ENCODE peak calls at places on chromosomes 4 and X, in nine cellular contexts. G is erythroblast, Q is stomach, B is transverse colon, Z is breast epithelium, K is body of pancreas, L is HCT116, O is GM12878, U is vagina. V is an unnamed sample.

GRCh38 chr4:183430317-183430986 is 14.0 kb upstream of the CDKN2AIP start:
- DNase-seq in K (no peak), U (no peak), O (no peak), L (no peak), Z (no peak), B (no peak), Q (no peak), G (no peak), V (no peak)

GRCh38 chr4:163448541-163449203 is 24.9 kb downstream of the TKTL2 start:
- DNase-seq in Q (no peak), U (no peak), K (no peak), O (no peak), B (no peak), G (no peak), L (no peak), Z (no peak), V (peak)

GRCh38 chrX:119728487-119728886 is 29.9 kb upstream of the SOWAHD start:
- DNase-seq in K (no peak), Z (no peak), G (no peak), O (no peak), Q (no peak), L (no peak), B (no peak), U (no peak), V (no peak)

GRCh38 chrX:133366735-133367134 is 48.6 kb downstream of the GPC4 start:
- DNase-seq in U (no peak), Z (no peak), Q (no peak), O (no peak), G (no peak), B (no peak), L (no peak), K (no peak), V (no peak)

GRCh38 chr4:122539861-122540465 is 80.9 kb downstream of the IL21 start:
- DNase-seq in O (no peak), B (no peak), L (no peak), Z (no peak), G (no peak), U (no peak), K (no peak), Q (no peak), V (no peak)

GRCh38 chr4:118967393-118967792 is 78.7 kb downstream of the SYNPO2 start:
- DNase-seq in Z (no peak), U (no peak), B (no peak), L (no peak), O (no peak), Q (no peak), K (no peak), G (no peak), V (no peak)

GRCh38 chr4:38308728-38309315 is 348.6 kb downstream of the PTTG2 start:
- DNase-seq in O (no peak), Z (no peak), B (no peak), Q (no peak), L (no peak), G (no peak), U (no peak), K (no peak), V (no peak)

GRCh38 chr4:3494501-3494900 is 31.4 kb downstream of the DOK7 start:
- DNase-seq in G (no peak), B (no peak), Z (no peak), U (no peak), O (no peak), Q (no peak), K (no peak), L (no peak), V (no peak)

GRCh38 chr4:89416968-89417367 is 109.4 kb upstream of the GPRIN3 start:
- DNase-seq in Z (no peak), G (no peak), B (no peak), Q (no peak), U (no peak), L (no peak), K (no peak), O (no peak), V (no peak)
- TF ChIP-seq POLR2A in Z (no peak), G (no peak), B (no peak), Q (no peak), U (no peak), L (no peak), K (no peak), O (no peak), V (no peak)

GRCh38 chr4:48686369-48686768 is 93.7 kb downstream of the FRYL start:
- DNase-seq in K (no peak), B (no peak), O (no peak), Z (no peak), U (no peak), G (no peak), Q (no peak), L (no peak), V (no peak)

GRCh38 chr4:48681856-48682255 is 98.2 kb downstream of the FRYL start:
- DNase-seq in K (no peak), L (no peak), Q (no peak), B (no peak), U (no peak), G (peak), O (peak), Z (no peak), V (no peak)

GRCh38 chr4:48683784-48684666 is 96.1 kb downstream of the FRYL start:
- DNase-seq in B (no peak), K (no peak), Q (no peak), L (no peak), Z (no peak), O (no peak), U (no peak), G (peak), V (no peak)

DNA sequence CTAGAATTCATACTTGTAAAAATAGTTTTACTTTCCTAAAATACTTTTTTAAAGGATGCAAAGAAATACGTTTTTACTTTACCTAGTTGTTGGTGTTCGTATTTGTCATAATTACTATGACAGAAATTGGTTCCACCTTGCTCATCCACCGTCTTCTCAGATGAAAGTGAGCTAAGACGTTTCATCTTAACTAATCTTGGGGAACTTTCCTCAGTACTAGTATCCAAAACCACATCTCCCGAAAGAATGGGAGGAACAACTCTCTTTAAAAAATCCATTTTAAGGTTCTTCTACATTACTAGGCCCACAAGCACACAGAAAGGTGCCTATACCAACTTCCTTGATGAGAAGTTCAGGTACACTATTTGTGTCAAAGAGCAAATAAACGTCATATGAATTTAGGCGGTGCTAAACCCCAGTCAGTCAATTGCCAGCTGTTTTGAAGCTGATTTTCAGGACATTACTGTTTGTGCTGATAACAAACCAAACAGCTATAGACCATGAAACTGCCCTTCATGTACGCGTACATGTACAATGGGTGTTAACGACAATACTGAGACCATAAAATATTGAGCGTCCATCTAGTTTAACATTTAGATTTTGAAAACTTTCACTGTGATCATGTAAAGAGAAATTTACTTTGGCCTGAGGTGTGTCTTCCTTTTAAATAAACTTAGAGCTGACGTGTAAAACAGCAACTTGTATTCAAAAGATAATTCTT is 99.1 kb downstream of the FRYL start:
- DNase-seq in U (no peak), G (peak), K (no peak), Q (no peak), Z (no peak), L (no peak), B (no peak), O (no peak), V (no peak)
- TF ChIP-seq POLR2A in U (no peak), G (peak), K (no peak), Q (no peak), Z (no peak), L (no peak), B (peak), O (no peak), V (no peak)

GRCh38 chrX:129097668-129098067 is 425.6 kb downstream of the SMARCA1 start:
- DNase-seq in K (no peak), O (no peak), L (no peak), G (no peak), Q (no peak), U (no peak), Z (no peak), B (no peak), V (no peak)

GRCh38 chrX:129099206-129099605 is 424.1 kb downstream of the SMARCA1 start:
- DNase-seq in Q (no peak), K (no peak), U (no peak), Z (no peak), O (no peak), G (no peak), B (no peak), L (no peak), V (no peak)
- TF ChIP-seq POLR2A in Q (no peak), K (no peak), U (no peak), Z (no peak), O (no peak), G (no peak), B (no peak), L (no peak), V (no peak)

GRCh38 chr4:151329217-151330007 is 4.0 kb upstream of the SH3D19 start:
- DNase-seq in Z (no peak), U (no peak), O (no peak), Q (no peak), L (no peak), G (no peak), K (no peak), B (no peak), V (no peak)

GRCh38 chr4:151324124-151324448 is 1.3 kb downstream of the SH3D19 start:
- DNase-seq in Z (no peak), K (no peak), G (no peak), L (no peak), Q (no peak), B (no peak), O (no peak), U (no peak), V (no peak)

GRCh38 chr4:151324449-151325319 is 721 bp downstream of the SH3D19 start:
- DNase-seq in Z (no peak), G (peak), U (peak), O (no peak), B (peak), K (peak), L (peak), Q (peak), V (peak)

GRCh38 chr4:151322565-151322964 is 2.8 kb downstream of the SH3D19 start:
- DNase-seq in O (no peak), B (no peak), U (no peak), K (no peak), L (no peak), Z (no peak), G (no peak), Q (no peak), V (no peak)

GRCh38 chr4:151325320-151326246 is at the start of gene SH3D19:
- DNase-seq in Q (peak), L (peak), G (no peak), K (peak), Z (peak), U (no peak), O (no peak), B (peak), V (peak)
- TF ChIP-seq POLR2A in Q (no peak), L (no peak), G (no peak), K (peak), Z (peak), U (no peak), O (no peak), B (peak), V (peak)

DNA sequence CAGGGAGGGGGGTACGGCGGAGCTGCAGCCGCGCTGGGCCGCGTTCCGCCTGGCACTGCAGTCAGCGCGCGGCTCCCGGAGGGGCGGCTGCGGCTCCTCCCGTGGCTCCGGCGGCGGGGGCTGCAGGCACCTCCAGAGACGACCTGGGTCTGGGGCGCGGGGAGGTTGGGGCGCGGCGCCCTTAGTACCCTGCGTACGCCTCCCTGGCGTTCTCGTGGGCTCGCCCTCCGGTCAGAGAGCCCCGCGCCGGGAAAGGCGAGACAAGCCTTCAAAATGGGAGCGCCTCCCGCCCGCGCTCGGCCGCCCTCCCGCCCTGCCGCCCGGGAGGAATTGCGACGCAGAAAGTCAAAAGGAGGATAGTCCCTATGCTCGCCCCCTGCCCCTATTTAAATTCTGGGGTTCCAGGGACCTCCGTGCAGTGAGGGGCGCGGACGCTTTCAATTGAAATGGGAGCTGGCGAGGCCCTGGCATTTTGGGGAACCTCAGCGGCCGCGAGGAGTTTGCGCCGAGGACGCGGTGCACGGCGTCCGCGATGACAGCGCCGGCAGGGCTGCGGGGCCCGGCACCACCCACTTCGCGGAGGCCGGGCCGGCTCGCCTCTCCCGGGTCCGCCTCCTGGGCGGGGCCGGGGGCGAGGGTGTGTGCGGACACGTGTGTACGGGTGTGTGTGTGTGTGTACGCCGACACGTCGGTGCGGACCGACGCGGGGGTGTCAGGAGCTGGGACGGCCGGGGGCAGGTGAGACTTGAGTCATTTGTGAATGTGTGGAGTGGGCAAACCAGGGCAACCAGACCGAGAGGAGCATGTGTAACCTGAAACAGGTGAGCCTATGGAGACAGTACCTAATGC is 544 bp downstream of the HERC3 start:
- DNase-seq in O (peak), G (peak), U (peak), K (peak), Q (peak), L (peak), B (peak), Z (peak), V (peak)
- TF ChIP-seq POLR2A in O (peak), G (peak), U (peak), K (peak), Q (no peak), L (no peak), B (peak), Z (peak), V (peak)

GRCh38 chr4:74391346-74391745 is 26.4 kb downstream of the EREG start:
- DNase-seq in B (no peak), O (no peak), Z (no peak), L (no peak), K (no peak), Q (no peak), G (no peak), U (no peak), V (no peak)
- TF ChIP-seq POLR2A in B (no peak), O (no peak), Z (no peak), L (no peak), K (no peak), Q (no peak), G (no peak), U (no peak), V (no peak)

DNA sequence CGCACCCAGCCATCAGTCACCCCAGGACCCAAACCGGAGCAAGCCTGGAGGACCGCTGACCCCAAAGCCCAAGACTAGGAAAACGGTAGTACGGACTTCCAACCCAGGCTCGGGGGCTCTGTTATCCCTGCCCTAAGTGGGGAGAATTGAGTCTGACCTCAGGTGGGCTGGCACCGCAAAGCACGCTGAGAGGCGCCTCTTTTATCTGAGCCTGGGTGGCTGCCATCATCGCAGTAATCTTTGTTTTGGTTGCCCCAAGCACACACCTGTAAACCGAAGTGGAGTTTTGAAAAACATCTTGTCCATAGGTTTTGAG is 894 bp upstream of the SH3RF1 start:
- DNase-seq in L (no peak), B (peak), O (no peak), U (no peak), Z (no peak), K (no peak), Q (no peak), G (no peak), V (no peak)
- TF ChIP-seq POLR2A in L (no peak), B (no peak), O (no peak), U (no peak), Z (no peak), K (no peak), Q (no peak), G (no peak), V (no peak)

GRCh38 chr4:110412354-110412753 is 63.6 kb upstream of the ENPEP start:
- DNase-seq in L (no peak), B (no peak), Q (no peak), Z (no peak), U (no peak), K (no peak), O (no peak), G (no peak), V (no peak)

GRCh38 chr4:110414590-110414989 is 61.4 kb upstream of the ENPEP start:
- DNase-seq in G (no peak), Q (no peak), B (no peak), Z (no peak), O (no peak), U (no peak), K (no peak), L (no peak), V (no peak)

GRCh38 chr4:110415451-110415850 is 60.5 kb upstream of the ENPEP start:
- DNase-seq in L (no peak), K (no peak), B (no peak), O (no peak), G (no peak), Q (no peak), Z (no peak), U (no peak), V (no peak)

GRCh38 chr4:110417151-110417550 is 58.8 kb upstream of the ENPEP start:
- DNase-seq in Q (no peak), O (no peak), B (no peak), L (no peak), G (no peak), K (no peak), U (no peak), Z (no peak), V (no peak)

DNA sequence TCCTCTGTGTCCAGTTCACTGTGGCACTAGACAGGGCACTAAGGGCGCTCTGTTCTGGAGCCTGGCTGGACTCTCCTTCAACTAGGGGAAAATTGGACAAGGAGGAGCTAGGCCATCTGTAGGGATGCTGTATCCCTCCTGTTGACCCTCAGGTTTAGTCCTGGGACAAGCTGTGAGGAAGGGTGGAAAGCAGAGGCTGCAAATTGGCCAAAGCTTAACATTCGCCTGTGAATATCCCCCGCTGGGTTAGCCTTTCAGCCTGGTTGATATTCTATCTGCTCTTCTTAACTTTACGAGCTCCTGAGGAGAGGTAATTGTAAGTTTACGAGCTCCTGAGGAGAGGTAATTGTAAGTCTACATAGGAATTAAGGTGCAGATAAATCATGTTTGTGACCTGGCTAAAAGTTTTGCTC is 64.3 kb upstream of the ENPEP start:
- DNase-seq in G (no peak), O (no peak), Q (no peak), L (no peak), B (peak), K (no peak), U (no peak), Z (no peak), V (no peak)
- TF ChIP-seq POLR2A in G (no peak), O (no peak), Q (no peak), L (no peak), B (no peak), K (no peak), U (no peak), Z (no peak), V (no peak)

DNA sequence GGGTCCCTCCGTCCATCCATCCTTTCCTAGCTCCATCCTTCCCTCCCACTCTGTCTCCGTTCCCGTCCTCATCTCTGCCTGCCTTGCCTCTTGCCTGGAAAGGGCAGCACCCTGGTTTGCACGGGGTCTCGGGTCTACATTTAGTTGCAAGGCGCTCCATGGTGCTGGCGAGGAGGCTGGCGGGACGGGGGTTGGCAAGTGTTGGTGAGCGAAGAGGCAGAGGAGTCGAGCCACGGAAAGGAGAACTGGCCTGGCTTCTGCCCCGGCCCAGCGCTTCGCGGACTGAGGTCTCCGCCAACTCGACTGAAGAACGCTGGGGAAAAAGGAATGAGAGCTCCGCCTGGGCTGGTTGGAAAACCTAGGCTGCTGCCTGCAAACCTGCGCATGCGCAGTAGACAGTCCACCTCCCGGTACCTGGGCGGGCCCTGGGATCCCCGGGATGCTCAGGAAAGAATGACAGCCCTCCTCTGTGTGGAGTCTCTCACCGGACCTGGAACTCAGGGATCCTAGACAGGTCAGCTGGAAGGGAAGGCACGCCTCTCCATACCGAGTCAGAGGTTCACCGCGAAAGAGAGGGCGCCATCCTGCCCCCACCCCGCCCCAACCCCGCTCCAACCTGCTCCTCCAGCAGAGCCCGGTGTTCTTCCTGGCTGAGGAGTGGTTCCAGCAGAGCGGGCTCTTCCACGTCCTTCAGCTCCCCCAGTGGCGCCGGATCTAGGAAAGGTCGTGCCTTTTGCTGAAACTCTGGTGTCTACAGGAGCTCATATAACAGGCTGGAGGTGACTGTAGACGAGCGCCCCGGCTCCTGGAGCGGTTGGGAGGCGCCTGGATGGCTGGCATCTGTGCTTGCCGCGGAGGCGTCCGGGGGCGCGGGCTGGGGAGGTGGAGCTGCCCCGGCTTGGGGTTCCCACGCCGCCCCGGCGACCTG is 6.0 kb downstream of the FRG2 start:
- DNase-seq in Q (peak), O (no peak), L (no peak), G (no peak), Z (no peak), K (peak), B (peak), U (peak), V (no peak)
- TF ChIP-seq POLR2A in Q (no peak), O (no peak), L (no peak), G (no peak), Z (no peak), K (no peak), B (no peak), U (no peak), V (no peak)

V was measured in H54.